ENCODE peak calls at places on chromosomes 16 and 17, in seven cellular contexts. One of them, this sample, is unnamed.

GRCh38 chr17:2449486-2449885 is 48.6 kb upstream of the MNT start:
- DNase-seq in fibroblast of lung: no peak
- DNase-seq in DND-41: no peak
- DNase-seq in H1: no peak
- DNase-seq in IMR-90: peak; percentile 13
- DNase-seq in A549: no peak
- DNase-seq in hepatocyte: no peak
- DNase-seq in this sample: no peak

GRCh38 chr17:49814781-49815496 is 26.5 kb downstream of the KAT7 start:
- DNase-seq in IMR-90: no peak
- DNase-seq in hepatocyte: no peak
- DNase-seq in A549: no peak
- DNase-seq in H1: no peak
- DNase-seq in fibroblast of lung: no peak
- DNase-seq in DND-41: no peak
- DNase-seq in this sample: no peak

GRCh38 chr16:66379571-66379941 is 13.1 kb downstream of the CDH5 start:
- DNase-seq in hepatocyte: no peak
- DNase-seq in A549: no peak
- DNase-seq in IMR-90: no peak
- DNase-seq in H1: no peak
- DNase-seq in fibroblast of lung: no peak
- DNase-seq in DND-41: no peak
- DNase-seq in this sample: no peak

GRCh38 chr16:75110637-75111513 is 5.7 kb downstream of the LDHD start:
- DNase-seq in fibroblast of lung: peak; percentile 91
- DNase-seq in DND-41: peak; percentile 90
- DNase-seq in A549: peak; percentile 87
- DNase-seq in hepatocyte: peak; percentile 94
- DNase-seq in H1: peak; percentile 83
- DNase-seq in IMR-90: peak; percentile 89
- DNase-seq in this sample: peak; percentile 70

GRCh38 chr17:49315974-49316570 is 46.0 kb downstream of the ZNF652 start:
- DNase-seq in H1: no peak
- DNase-seq in hepatocyte: no peak
- DNase-seq in fibroblast of lung: no peak
- DNase-seq in A549: no peak
- DNase-seq in IMR-90: peak; percentile 27
- DNase-seq in DND-41: no peak
- DNase-seq in this sample: no peak

GRCh38 chr17:69534235-69534621 is 119.7 kb downstream of the MAP2K6 start:
- DNase-seq in fibroblast of lung: no peak
- DNase-seq in H1: no peak
- DNase-seq in DND-41: no peak
- DNase-seq in IMR-90: no peak
- DNase-seq in A549: no peak
- DNase-seq in hepatocyte: no peak
- DNase-seq in this sample: no peak

GRCh38 chr16:51968756-51969155 is 578.2 kb downstream of the TOX3 start:
- DNase-seq in hepatocyte: no peak
- DNase-seq in DND-41: no peak
- DNase-seq in A549: no peak
- DNase-seq in fibroblast of lung: peak; percentile 53
- DNase-seq in IMR-90: peak; percentile 63
- DNase-seq in H1: no peak
- DNase-seq in this sample: no peak

GRCh38 chr16:30353438-30354129 is 1.5 kb downstream of the CD2BP2 start:
- DNase-seq in fibroblast of lung: no peak
- DNase-seq in H1: no peak
- DNase-seq in A549: no peak
- DNase-seq in DND-41: no peak
- DNase-seq in hepatocyte: no peak
- DNase-seq in IMR-90: no peak
- DNase-seq in this sample: no peak

GRCh38 chr17:17723354-17724261 is 42.4 kb downstream of the RAI1 start:
- DNase-seq in DND-41: no peak
- DNase-seq in IMR-90: peak; percentile 90
- DNase-seq in hepatocyte: peak; percentile 85
- DNase-seq in H1: no peak
- DNase-seq in A549: no peak
- DNase-seq in fibroblast of lung: peak; percentile 81
- DNase-seq in this sample: no peak

GRCh38 chr16:19005561-19006445 is 22.1 kb downstream of the TMC7 start:
- DNase-seq in fibroblast of lung: peak; percentile 6
- DNase-seq in A549: peak; percentile 44
- DNase-seq in hepatocyte: no peak
- DNase-seq in DND-41: no peak
- DNase-seq in IMR-90: peak; percentile 27
- DNase-seq in H1: peak; percentile 25
- DNase-seq in this sample: no peak

GRCh38 chr16:88700636-88701482 is 5.3 kb downstream of the RNF166 start:
- DNase-seq in DND-41: peak; percentile 96
- DNase-seq in A549: no peak
- DNase-seq in IMR-90: peak; percentile 90
- DNase-seq in hepatocyte: peak; percentile 38
- DNase-seq in H1: no peak
- DNase-seq in fibroblast of lung: peak; percentile 77
- DNase-seq in this sample: peak; percentile 81

DNA sequence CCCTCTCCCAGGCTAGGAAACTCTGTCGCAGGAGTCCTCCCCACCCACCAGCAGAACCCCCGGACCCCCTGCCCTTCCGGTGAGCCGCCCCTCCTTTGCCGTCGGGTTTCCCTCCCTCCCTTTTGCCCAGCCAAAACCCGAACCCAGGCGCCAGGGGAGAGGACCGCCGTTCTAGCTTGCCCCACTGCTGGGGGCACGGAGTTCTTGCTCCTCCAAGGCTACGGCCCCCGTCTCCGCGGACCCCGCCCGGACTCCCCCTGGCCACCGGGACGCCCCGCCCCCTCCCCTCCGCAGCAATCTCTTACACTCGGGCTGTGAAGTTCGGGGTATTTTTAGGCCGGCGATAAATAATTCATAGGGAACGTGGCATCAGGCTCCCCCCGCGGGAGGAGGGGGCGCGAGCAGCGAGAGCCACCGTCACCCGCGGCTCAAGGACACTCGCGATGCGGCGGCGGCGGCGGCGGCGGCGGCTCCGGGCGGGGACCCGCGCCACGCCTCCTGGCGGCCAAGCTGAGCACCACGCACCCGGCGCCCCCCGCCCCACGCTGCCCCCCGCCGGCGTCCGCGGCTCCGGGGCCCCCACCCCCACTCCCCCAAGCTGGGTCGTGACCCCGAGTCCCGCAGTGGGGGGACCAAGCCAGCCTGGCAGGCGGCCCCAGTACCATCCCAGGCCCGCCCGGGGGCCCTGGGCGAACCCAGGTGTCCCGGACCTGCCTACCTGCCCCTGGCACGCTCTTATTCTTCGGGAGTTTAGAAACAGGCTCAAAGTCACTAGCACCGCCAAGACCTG is at the start of gene GRIN2C:
- DNase-seq in DND-41: no peak
- DNase-seq in fibroblast of lung: no peak
- DNase-seq in H1: no peak
- DNase-seq in A549: no peak
- DNase-seq in hepatocyte: peak; percentile 42
- DNase-seq in IMR-90: no peak
- DNase-seq in this sample: no peak
- TF ChIP-seq CTCF in DND-41: peak; percentile 2
- TF ChIP-seq CTCF in fibroblast of lung: no peak
- TF ChIP-seq CTCF in H1: peak; percentile 25
- TF ChIP-seq CTCF in A549: peak; percentile 82
- TF ChIP-seq CTCF in hepatocyte: peak; percentile 47
- TF ChIP-seq CTCF in IMR-90: peak; percentile 24
- TF ChIP-seq CTCF in this sample: peak; percentile 13

GRCh38 chr16:10579575-10579964 is 828 bp downstream of the EMP2 start:
- DNase-seq in A549: no peak
- DNase-seq in IMR-90: no peak
- DNase-seq in H1: no peak
- DNase-seq in DND-41: no peak
- DNase-seq in hepatocyte: no peak
- DNase-seq in fibroblast of lung: no peak
- DNase-seq in this sample: no peak

GRCh38 chr16:10578474-10579316 is 1.7 kb downstream of the EMP2 start:
- DNase-seq in fibroblast of lung: no peak
- DNase-seq in DND-41: no peak
- DNase-seq in hepatocyte: no peak
- DNase-seq in H1: no peak
- DNase-seq in IMR-90: no peak
- DNase-seq in A549: no peak
- DNase-seq in this sample: no peak

GRCh38 chr16:10579965-10580918 is at the start of gene EMP2:
- DNase-seq in fibroblast of lung: peak; percentile 61
- DNase-seq in A549: peak; percentile 90
- DNase-seq in H1: peak; percentile 31
- DNase-seq in IMR-90: peak; percentile 65
- DNase-seq in DND-41: no peak
- DNase-seq in hepatocyte: peak; percentile 92
- DNase-seq in this sample: peak; percentile 39

GRCh38 chr16:10583269-10583668 is 2.9 kb upstream of the EMP2 start:
- DNase-seq in hepatocyte: no peak
- DNase-seq in fibroblast of lung: no peak
- DNase-seq in DND-41: no peak
- DNase-seq in H1: no peak
- DNase-seq in IMR-90: no peak
- DNase-seq in A549: no peak
- DNase-seq in this sample: no peak

GRCh38 chr16:10581507-10581906 is 1.1 kb upstream of the EMP2 start:
- DNase-seq in H1: no peak
- DNase-seq in DND-41: no peak
- DNase-seq in hepatocyte: no peak
- DNase-seq in fibroblast of lung: peak; percentile 44
- DNase-seq in IMR-90: peak; percentile 29
- DNase-seq in A549: no peak
- DNase-seq in this sample: no peak
- H3K4me2 ChIP-seq in H1: peak overlapping the region; percentile 91
- H3K4me2 ChIP-seq in DND-41: no peak overlapping the region
- H3K4me2 ChIP-seq in hepatocyte: no peak overlapping the region
- H3K4me2 ChIP-seq in fibroblast of lung: no peak overlapping the region
- H3K4me2 ChIP-seq in IMR-90: no peak overlapping the region
- H3K4me2 ChIP-seq in A549: no peak overlapping the region
- H3K4me2 ChIP-seq in this sample: no peak overlapping the region

DNA sequence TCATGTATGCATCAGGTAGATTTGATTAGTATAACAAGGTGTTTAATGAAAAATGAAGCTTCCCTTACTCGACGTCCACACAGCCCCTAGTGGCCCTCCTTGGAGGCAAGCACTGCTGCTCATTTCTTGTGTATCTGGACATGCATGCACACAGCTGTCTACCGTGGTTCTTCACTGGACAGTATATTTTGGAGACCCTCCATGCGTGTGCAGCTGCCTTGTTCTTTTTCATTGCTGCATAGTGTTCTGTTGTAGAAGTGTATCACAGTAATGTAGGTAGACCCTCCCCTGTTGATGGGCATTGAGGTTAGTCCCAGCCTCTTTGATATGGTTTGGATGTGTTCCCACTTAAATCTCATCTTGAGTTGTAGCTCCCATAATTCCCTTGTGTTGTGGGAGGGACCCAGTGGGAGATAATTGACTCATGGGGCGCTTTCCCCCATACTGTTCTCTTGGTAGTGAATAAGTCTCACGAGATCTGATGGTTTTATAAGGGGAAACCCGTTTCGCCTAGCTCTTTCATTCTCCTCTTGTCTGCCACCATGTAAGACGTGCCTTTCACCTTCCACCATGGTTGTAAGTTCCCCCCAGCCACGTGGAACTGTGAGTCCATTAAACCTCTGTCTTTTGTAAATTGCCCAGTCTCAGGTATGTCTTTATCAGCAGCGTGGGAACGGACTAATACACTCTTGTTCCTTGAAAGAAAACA is 6.3 kb downstream of the CMIP start:
- DNase-seq in fibroblast of lung: no peak
- DNase-seq in DND-41: no peak
- DNase-seq in hepatocyte: no peak
- DNase-seq in IMR-90: no peak
- DNase-seq in A549: no peak
- DNase-seq in H1: no peak
- DNase-seq in this sample: no peak
- TF ChIP-seq CTCF in fibroblast of lung: no peak
- TF ChIP-seq CTCF in DND-41: peak; percentile 33
- TF ChIP-seq CTCF in hepatocyte: no peak
- TF ChIP-seq CTCF in IMR-90: no peak
- TF ChIP-seq CTCF in A549: no peak
- TF ChIP-seq CTCF in H1: no peak
- TF ChIP-seq CTCF in this sample: no peak

GRCh38 chr17:47224971-47225370 is 15.8 kb downstream of the MYL4 start:
- DNase-seq in H1: no peak
- DNase-seq in A549: no peak
- DNase-seq in fibroblast of lung: no peak
- DNase-seq in hepatocyte: no peak
- DNase-seq in DND-41: no peak
- DNase-seq in IMR-90: no peak
- DNase-seq in this sample: no peak

GRCh38 chr17:47223460-47223859 is 14.3 kb downstream of the MYL4 start:
- DNase-seq in DND-41: no peak
- DNase-seq in fibroblast of lung: no peak
- DNase-seq in hepatocyte: peak; percentile 69
- DNase-seq in A549: no peak
- DNase-seq in H1: no peak
- DNase-seq in IMR-90: no peak
- DNase-seq in this sample: no peak

GRCh38 chr17:47225436-47225858 is 16.3 kb downstream of the MYL4 start:
- DNase-seq in DND-41: no peak
- DNase-seq in hepatocyte: no peak
- DNase-seq in fibroblast of lung: peak; percentile 97
- DNase-seq in A549: no peak
- DNase-seq in H1: no peak
- DNase-seq in IMR-90: peak; percentile 96
- DNase-seq in this sample: no peak

GRCh38 chr17:47227862-47228261 is 18.7 kb downstream of the MYL4 start:
- DNase-seq in H1: no peak
- DNase-seq in DND-41: no peak
- DNase-seq in A549: no peak
- DNase-seq in IMR-90: no peak
- DNase-seq in fibroblast of lung: no peak
- DNase-seq in hepatocyte: no peak
- DNase-seq in this sample: no peak

DNA sequence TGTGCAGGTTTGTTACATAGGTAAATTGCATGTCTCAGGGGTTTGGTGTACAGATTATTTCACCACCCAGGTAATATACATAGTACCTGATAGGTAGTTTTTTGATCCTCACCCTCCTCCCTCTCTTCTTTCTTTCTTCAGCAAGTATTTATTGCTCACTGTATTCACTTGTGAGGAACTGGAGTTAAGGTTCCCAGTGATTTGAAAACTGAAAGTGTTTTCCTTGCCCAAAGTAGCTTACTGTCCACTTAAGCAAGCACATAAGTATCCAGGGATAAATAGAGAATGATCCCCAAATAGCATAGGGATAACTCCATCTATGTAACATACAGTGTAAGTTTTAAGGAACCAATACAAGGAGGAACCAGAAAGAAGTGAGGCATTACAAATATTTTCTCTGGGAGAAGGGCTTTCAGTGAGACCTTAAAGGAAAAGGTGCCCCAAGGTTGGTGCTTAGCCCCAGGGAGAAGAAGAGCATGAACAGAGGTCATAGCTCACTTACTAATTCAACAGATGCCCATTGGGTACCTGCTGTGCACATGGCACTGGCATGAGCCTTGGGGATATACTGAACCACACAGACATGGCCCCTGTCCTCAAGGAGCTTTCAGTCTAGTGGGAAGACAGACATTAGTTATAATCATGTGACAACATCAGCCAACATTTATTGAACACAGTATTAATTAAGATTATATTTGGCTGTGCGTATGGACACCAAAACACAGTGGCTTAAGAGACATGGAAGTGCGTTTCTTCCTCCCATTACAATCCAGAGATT is 17.0 kb downstream of the MYL4 start:
- DNase-seq in DND-41: no peak
- DNase-seq in hepatocyte: no peak
- DNase-seq in A549: no peak
- DNase-seq in fibroblast of lung: peak; percentile 55
- DNase-seq in H1: no peak
- DNase-seq in IMR-90: peak; percentile 47
- DNase-seq in this sample: no peak
- H3K4me2 ChIP-seq in DND-41: no peak overlapping the region
- H3K4me2 ChIP-seq in hepatocyte: no peak overlapping the region
- H3K4me2 ChIP-seq in A549: peak overlapping the region; percentile 35
- H3K4me2 ChIP-seq in fibroblast of lung: no peak overlapping the region
- H3K4me2 ChIP-seq in H1: no peak overlapping the region
- H3K4me2 ChIP-seq in IMR-90: peak overlapping the region; percentile 19
- H3K4me2 ChIP-seq in this sample: no peak overlapping the region